ENCODE peak calls at places on chromosome 2, in ten cellular contexts. C is coronary artery; R is COR-L47; E is ureter; D is ELR; W is CD4-positive, alpha-beta T cell; H is GM23338; V is T follicular helper cell; P is left lung; X is GM12865. Z is an unnamed sample.

GRCh38 chr2:101986386-101986785 is 5.4 kb upstream of the IL1R2 start:
- DNase-seq in C (no peak), R (no peak), E (no peak), D (no peak), W (no peak), H (no peak), V (no peak), P (no peak), X (no peak), Z (no peak)

GRCh38 chr2:174484573-174484972 is 2.3 kb downstream of the GPR155 start:
- DNase-seq in C (no peak), R (no peak), E (no peak), D (no peak), W (no peak), H (no peak), V (no peak), P (no peak), X (no peak), Z (no peak)

GRCh38 chr2:128488429-128488828 is 169.8 kb upstream of the HS6ST1 start:
- DNase-seq in C (no peak), R (no peak), E (no peak), D (no peak), W (no peak), H (no peak), V (no peak), P (no peak), X (no peak), Z (no peak)

GRCh38 chr2:215531284-215531683 is 95.4 kb upstream of the FN1 start:
- DNase-seq in C (no peak), R (no peak), E (no peak), D (peak; percentile 86), W (no peak), H (no peak), V (no peak), P (no peak), X (no peak), Z (no peak)

GRCh38 chr2:211802611-211803010 is 736.0 kb downstream of the ERBB4 start:
- DNase-seq in C (no peak), R (peak; percentile 89), E (no peak), D (no peak), W (no peak), H (no peak), V (no peak), P (no peak), X (no peak), Z (no peak)

GRCh38 chr2:125615438-125615837 is 1040.5 kb upstream of the GYPC start:
- DNase-seq in C (no peak), R (no peak), E (no peak), D (no peak), W (no peak), H (no peak), V (no peak), P (no peak), X (no peak), Z (no peak)

GRCh38 chr2:160229591-160229990 is 29.5 kb upstream of the ITGB6 start:
- DNase-seq in C (no peak), R (no peak), E (no peak), D (peak; percentile 85), W (no peak), H (no peak), V (no peak), P (no peak), X (no peak), Z (no peak)

GRCh38 chr2:9675369-9676351 is 44.9 kb upstream of the YWHAQ start:
- DNase-seq in C (no peak), R (no peak), E (no peak), D (peak; percentile 96), W (no peak), H (peak; percentile 18), V (no peak), P (no peak), X (no peak), Z (no peak)

GRCh38 chr2:212968284-212969081 is 182.9 kb downstream of the IKZF2 start:
- DNase-seq in C (no peak), R (no peak), E (no peak), D (peak; percentile 52), W (no peak), H (no peak), V (no peak), P (no peak), X (peak; percentile 15), Z (no peak)

GRCh38 chr2:29844713-29845320 is 76.6 kb downstream of the ALK start:
- DNase-seq in C (no peak), R (no peak), E (no peak), D (peak; percentile 48), W (no peak), H (no peak), V (no peak), P (no peak), X (no peak), Z (no peak)

GRCh38 chr2:96485751-96486643 is 19.2 kb downstream of the NEURL3 start:
- DNase-seq in C (no peak), R (no peak), E (peak; percentile 75), D (peak; percentile 92), W (peak; percentile 81), H (peak; percentile 64), V (peak; percentile 51), P (peak; percentile 77), X (peak; percentile 98), Z (no peak)

GRCh38 chr2:196515608-196516007 is 123.9 kb upstream of the CCDC150 start:
- DNase-seq in C (no peak), R (no peak), E (no peak), D (no peak), W (no peak), H (no peak), V (no peak), P (no peak), X (no peak), Z (no peak)

GRCh38 chr2:224723606-224724217 is 7.5 kb upstream of the CCDC195 start:
- DNase-seq in C (no peak), R (no peak), E (no peak), D (peak; percentile 38), W (no peak), H (no peak), V (no peak), P (no peak), X (peak; percentile 3), Z (no peak)

GRCh38 chr2:128753321-128753720 is 434.7 kb upstream of the HS6ST1 start:
- DNase-seq in C (no peak), R (no peak), E (no peak), D (no peak), W (no peak), H (no peak), V (no peak), P (no peak), X (no peak), Z (no peak)

GRCh38 chr2:46967990-46968647 is 52.5 kb upstream of the MCFD2 start:
- DNase-seq in C (peak; percentile 95), R (no peak), E (peak; percentile 82), D (peak; percentile 93), W (no peak), H (no peak), V (no peak), P (peak; percentile 88), X (no peak), Z (no peak)

GRCh38 chr2:110852051-110852450 is 119.7 kb downstream of the ACOXL start:
- DNase-seq in C (no peak), R (no peak), E (no peak), D (no peak), W (no peak), H (no peak), V (no peak), P (no peak), X (no peak), Z (peak; percentile 78)

GRCh38 chr2:50951416-50951815 is 80.5 kb downstream of the NRXN1 start:
- DNase-seq in C (no peak), R (no peak), E (no peak), D (no peak), W (no peak), H (no peak), V (no peak), P (no peak), X (no peak), Z (no peak)

GRCh38 chr2:240629968-240630770 is 4.9 kb downstream of the GPR35 start:
- DNase-seq in C (peak; percentile 60), R (no peak), E (no peak), D (no peak), W (no peak), H (no peak), V (no peak), P (peak; percentile 27), X (no peak), Z (peak; percentile 85)

GRCh38 chr2:127631184-127631996 is 14.6 kb upstream of the GPR17 start:
- DNase-seq in C (no peak), R (no peak), E (no peak), D (no peak), W (no peak), H (no peak), V (no peak), P (no peak), X (no peak), Z (no peak)

GRCh38 chr2:29966256-29966655 is 44.9 kb upstream of the ALK start:
- DNase-seq in C (no peak), R (no peak), E (peak; percentile 69), D (no peak), W (no peak), H (no peak), V (no peak), P (no peak), X (no peak), Z (no peak)

GRCh38 chr2:7022956-7023467 is 105.8 kb downstream of the RNF144A start:
- DNase-seq in C (no peak), R (no peak), E (no peak), D (no peak), W (no peak), H (no peak), V (no peak), P (no peak), X (no peak), Z (no peak)

GRCh38 chr2:55929476-55929875 is 5.9 kb upstream of the EFEMP1 start:
- DNase-seq in C (no peak), R (no peak), E (no peak), D (no peak), W (no peak), H (no peak), V (no peak), P (no peak), X (no peak), Z (no peak)

GRCh38 chr2:127669056-127669455 is 6.3 kb downstream of the LIMS2 start:
- DNase-seq in C (no peak), R (no peak), E (no peak), D (no peak), W (no peak), H (no peak), V (no peak), P (no peak), X (no peak), Z (no peak)

GRCh38 chr2:220999351-220999750 is 572.8 kb downstream of the EPHA4 start:
- DNase-seq in C (no peak), R (no peak), E (no peak), D (peak; percentile 1), W (no peak), H (no peak), V (no peak), P (no peak), X (no peak), Z (no peak)

GRCh38 chr2:46858697-46859080 is 56.9 kb downstream of the MCFD2 start:
- DNase-seq in C (no peak), R (no peak), E (no peak), D (peak; percentile 85), W (no peak), H (no peak), V (no peak), P (no peak), X (no peak), Z (no peak)

GRCh38 chr2:202054716-202055115 is 18.3 kb upstream of the KIAA2012 start:
- DNase-seq in C (no peak), R (no peak), E (no peak), D (no peak), W (no peak), H (no peak), V (no peak), P (no peak), X (no peak), Z (no peak)

GRCh38 chr2:129318581-129319421 is 660.7 kb upstream of the RAB6C start:
- DNase-seq in C (no peak), R (no peak), E (no peak), D (no peak), W (no peak), H (no peak), V (no peak), P (no peak), X (no peak), Z (no peak)

GRCh38 chr2:189379731-189380261 is 61.5 kb upstream of the WDR75 start:
- DNase-seq in C (no peak), R (no peak), E (no peak), D (peak; percentile 65), W (no peak), H (no peak), V (no peak), P (no peak), X (no peak), Z (no peak)